ENCODE peak calls at places on chromosomes 4 and X, in seven cellular contexts. M, N, D, V, U, C and F are unnamed samples.
A peak's percentile ranks its signal among the peaks of the same experiment; 100 is the strongest.

GRCh38 chr4:22515145-22515887 is 550 bp downstream of the ADGRA3 start:
- DNase-seq in M (peak; percentile 63), N (peak; percentile 77), D (peak; percentile 77), V (peak; percentile 50), U (peak; percentile 81), C (peak; percentile 77), F (peak; percentile 82)

GRCh38 chr4:110640608-110641007 is 17.7 kb upstream of the PITX2 start:
- DNase-seq in M (no peak), N (no peak), D (no peak), V (no peak), U (no peak), C (no peak), F (no peak)

GRCh38 chr4:40842725-40843401 is 93.1 kb downstream of the NSUN7 start:
- DNase-seq in M (no peak), N (no peak), D (no peak), V (no peak), U (no peak), C (no peak), F (no peak)

GRCh38 chrX:134513091-134513490 is 53.1 kb downstream of the HPRT1 start:
- DNase-seq in M (no peak), N (no peak), D (no peak), V (no peak), U (peak; percentile 18), C (no peak), F (no peak)

GRCh38 chr4:74543983-74544382 is 99.0 kb downstream of the AREG start:
- DNase-seq in M (no peak), N (no peak), D (no peak), V (no peak), U (peak; percentile 87), C (no peak), F (no peak)

GRCh38 chr4:158667651-158668198 is 4.0 kb downstream of the C4orf46 start:
- DNase-seq in M (no peak), N (peak; percentile 60), D (peak; percentile 47), V (peak; percentile 5), U (peak; percentile 27), C (no peak), F (peak; percentile 68)

GRCh38 chrX:78384486-78384885 is 57.1 kb upstream of the CYSLTR1 start:
- DNase-seq in M (no peak), N (no peak), D (no peak), V (no peak), U (no peak), C (no peak), F (no peak)

GRCh38 chrX:96752776-96753175 is 68.1 kb downstream of the DIAPH2 start:
- DNase-seq in M (no peak), N (no peak), D (no peak), V (no peak), U (no peak), C (no peak), F (no peak)

GRCh38 chr4:43047044-43047443 is 154.5 kb downstream of the GRXCR1 start:
- DNase-seq in M (no peak), N (no peak), D (no peak), V (no peak), U (no peak), C (no peak), F (no peak)

DNA sequence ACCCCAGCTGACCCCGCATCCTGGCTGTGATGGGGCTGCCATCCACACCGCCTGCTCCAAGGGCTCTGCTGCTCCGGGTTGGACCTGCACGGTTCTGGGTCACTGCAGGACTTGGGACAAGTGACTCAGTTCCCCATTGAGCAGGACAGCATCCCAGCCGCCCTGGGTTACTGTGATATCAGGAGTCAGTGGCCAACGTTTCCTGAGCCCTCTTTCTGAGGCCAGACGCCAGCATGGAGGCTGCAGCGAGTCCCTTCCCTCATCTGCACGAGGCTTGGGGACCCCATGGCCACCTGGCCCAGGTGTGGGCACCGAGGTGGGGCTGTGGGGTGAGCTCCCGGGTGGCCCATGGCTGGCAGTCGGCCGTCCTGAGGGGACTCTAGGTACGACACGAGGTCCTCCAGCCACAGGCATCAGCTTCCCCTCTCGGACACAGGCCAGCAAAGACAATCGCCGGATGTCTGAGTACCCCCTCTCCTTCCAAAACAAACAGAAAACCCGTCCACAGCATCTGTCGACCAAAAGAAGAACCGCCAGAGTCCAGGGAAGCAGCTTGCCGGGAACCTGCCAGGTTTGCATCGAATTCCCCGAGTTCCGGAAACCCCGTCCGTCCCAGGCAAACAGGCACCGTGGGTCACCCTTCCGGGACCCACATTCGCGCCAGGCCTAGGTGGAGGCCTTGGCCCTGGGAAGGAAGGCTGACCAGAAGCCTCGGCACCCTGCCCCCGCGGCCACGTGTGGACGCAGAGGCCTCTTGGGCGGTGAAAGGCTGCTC is 136.1 kb downstream of the FAM53A start:
- DNase-seq in M (no peak), N (no peak), D (peak; percentile 80), V (no peak), U (no peak), C (no peak), F (no peak)
- H3K4me3 ChIP-seq in M (no peak overlapping the region), N (no peak overlapping the region), D (no peak overlapping the region), V (no peak overlapping the region), U (no peak overlapping the region), C (no peak overlapping the region), F (no peak overlapping the region)

GRCh38 chrX:100410083-100410590 is at the start of gene PCDH19:
- DNase-seq in M (peak; percentile 52), N (no peak), D (peak; percentile 54), V (no peak), U (peak; percentile 52), C (peak; percentile 58), F (peak; percentile 98)

GRCh38 chrX:100407147-100407783 is 2.8 kb downstream of the PCDH19 start:
- DNase-seq in M (no peak), N (no peak), D (no peak), V (no peak), U (no peak), C (no peak), F (peak; percentile 8)

GRCh38 chrX:100408643-100409315 is 1.3 kb downstream of the PCDH19 start:
- DNase-seq in M (no peak), N (no peak), D (no peak), V (no peak), U (no peak), C (no peak), F (peak; percentile 85)

GRCh38 chrX:100409316-100410082 is 574 bp downstream of the PCDH19 start:
- DNase-seq in M (no peak), N (no peak), D (no peak), V (no peak), U (no peak), C (no peak), F (peak; percentile 69)

DNA sequence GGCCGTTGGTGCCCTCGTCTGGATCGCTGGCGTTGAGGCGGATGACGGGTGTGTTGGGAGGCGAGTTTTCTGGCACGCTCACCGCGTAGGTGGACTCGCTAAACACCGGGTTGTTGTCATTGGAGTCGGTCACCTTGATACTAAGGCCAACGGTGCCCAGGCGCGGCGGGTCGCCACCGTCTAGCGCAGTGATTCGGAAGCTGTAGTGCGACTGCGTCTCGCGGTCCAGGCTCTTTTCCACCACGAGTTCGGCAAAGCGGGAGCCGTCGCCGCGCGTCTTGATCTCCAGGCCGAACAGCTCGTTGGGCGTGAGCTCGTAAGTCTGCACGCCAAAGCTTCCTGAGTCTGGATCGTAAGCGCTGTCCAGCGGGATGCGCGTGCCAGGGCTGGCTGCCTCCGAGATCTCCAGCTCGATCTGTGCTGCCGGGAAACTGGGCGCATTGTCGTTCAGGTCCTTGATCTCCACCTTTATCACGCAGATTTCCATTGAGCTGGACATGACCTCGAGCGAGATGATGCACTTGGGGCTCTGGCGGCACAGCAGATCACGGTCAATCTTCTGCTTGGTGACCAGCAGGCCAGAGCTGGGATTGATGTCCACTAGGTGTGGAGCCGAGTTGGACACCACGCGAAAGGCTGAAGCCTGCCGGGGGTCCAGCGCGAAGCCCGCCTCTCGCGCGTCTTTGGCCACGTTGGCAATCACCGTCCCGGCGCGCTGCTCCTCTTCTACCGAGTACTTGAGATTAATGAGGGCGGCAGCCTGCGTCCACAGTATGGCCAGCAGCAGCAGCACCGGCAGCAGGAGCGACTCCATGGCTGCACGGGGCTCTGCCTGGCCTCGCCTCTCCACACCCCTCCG is 2.1 kb downstream of the PCDH19 start:
- DNase-seq in M (no peak), N (no peak), D (peak; percentile 24), V (no peak), U (no peak), C (no peak), F (peak; percentile 20)
- H3K27me3 ChIP-seq in M (peaks cover 96% of the 10 kb centered on the region), N (peaks cover 74% of the 10 kb centered on the region), D (peaks cover 57% of the 10 kb centered on the region), V (peaks cover 6% of the 10 kb centered on the region), U (peaks cover 11% of the 10 kb centered on the region), C (no peaks in the 10 kb centered on the region), F (peaks cover 97% of the 10 kb centered on the region)

GRCh38 chrX:53481093-53481492 is 46.9 kb upstream of the HSD17B10 start:
- DNase-seq in M (no peak), N (peak; percentile 44), D (no peak), V (no peak), U (no peak), C (no peak), F (no peak)

GRCh38 chrX:53476371-53476770 is 42.2 kb upstream of the HSD17B10 start:
- DNase-seq in M (no peak), N (no peak), D (no peak), V (no peak), U (no peak), C (no peak), F (no peak)

GRCh38 chrX:53481816-53482485 is 47.8 kb upstream of the HSD17B10 start:
- DNase-seq in M (peak; percentile 51), N (peak; percentile 67), D (peak; percentile 49), V (peak; percentile 25), U (peak; percentile 69), C (no peak), F (peak; percentile 55)

GRCh38 chrX:53474707-53475106 is 40.5 kb upstream of the HSD17B10 start:
- DNase-seq in M (no peak), N (no peak), D (no peak), V (no peak), U (no peak), C (no peak), F (no peak)

DNA sequence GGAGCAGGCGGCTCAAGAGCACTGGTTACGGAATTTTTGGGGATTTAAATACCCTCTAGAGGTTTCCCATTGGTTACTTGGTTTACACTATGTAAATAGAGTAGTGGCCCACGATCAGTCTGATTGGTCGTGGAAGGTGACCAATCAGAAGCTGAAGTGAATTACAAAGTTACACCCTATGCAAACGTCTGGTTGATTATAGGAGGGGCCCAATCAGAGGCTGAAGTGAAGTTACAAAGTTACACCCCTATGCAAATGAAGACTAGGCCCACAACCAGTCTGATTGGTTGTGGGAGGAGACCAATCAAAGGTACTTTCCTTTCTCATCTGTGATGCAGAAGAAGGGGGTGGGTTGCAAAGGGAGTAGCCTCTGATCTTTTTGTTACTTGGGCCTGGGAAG is 45.1 kb upstream of the HSD17B10 start:
- DNase-seq in M (no peak), N (no peak), D (no peak), V (no peak), U (no peak), C (no peak), F (peak; percentile 49)
- H3K4me3 ChIP-seq in M (no peak overlapping the region), N (no peak overlapping the region), D (no peak overlapping the region), V (no peak overlapping the region), U (no peak overlapping the region), C (no peak overlapping the region), F (no peak overlapping the region)

DNA sequence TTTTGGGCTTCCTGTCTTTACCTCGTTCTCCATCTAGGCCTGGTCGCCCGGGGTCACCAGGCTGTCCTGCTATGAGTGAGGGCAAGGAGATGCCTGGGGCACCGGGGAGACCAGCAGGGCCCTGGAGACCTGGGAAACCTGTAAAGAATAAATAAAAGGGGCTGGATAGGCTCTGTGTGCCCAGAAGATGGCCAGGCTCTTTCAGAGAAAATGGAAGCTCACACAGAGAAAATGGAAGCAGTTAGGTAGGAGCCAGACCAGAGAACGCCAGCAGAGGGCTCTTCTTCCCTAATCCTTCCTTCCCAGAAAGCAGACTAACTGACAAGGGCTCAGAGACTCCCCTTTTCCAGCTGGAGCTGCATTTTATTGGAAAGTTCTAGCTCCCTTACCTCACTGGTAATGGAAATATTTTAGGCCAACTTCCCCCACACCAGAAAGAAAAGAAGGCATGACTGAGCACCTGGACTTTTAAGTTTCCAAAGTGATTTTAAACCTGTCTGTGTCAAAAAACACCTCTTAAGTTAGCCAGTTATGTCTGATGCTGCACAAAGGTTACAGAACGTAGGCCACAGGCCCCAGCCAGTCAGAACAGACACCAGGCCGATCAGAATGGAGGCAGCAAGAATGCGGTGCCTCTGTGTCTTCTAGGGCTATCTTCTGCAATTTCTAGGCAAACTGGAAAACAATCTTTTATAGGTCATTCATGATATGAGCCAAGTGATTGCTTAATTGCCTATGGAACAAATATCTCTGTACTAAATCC is 74.0 kb downstream of the ATG4A start:
- DNase-seq in M (no peak), N (peak; percentile 10), D (peak; percentile 12), V (peak; percentile 10), U (peak; percentile 66), C (no peak), F (peak; percentile 74)
- H3K27me3 ChIP-seq in M (no peaks in the 10 kb centered on the region), N (peaks cover 48% of the 10 kb centered on the region), D (no peaks in the 10 kb centered on the region), V (no peaks in the 10 kb centered on the region), U (no peaks in the 10 kb centered on the region), C (no peaks in the 10 kb centered on the region), F (no peaks in the 10 kb centered on the region)